ENCODE peak calls at places on chromosomes 1 and 21, in eight cellular contexts. C is esophagus muscularis mucosa, J is HCT116, R is GM12892, H is breast epithelium, A is endothelial cell of umbilical vein, W is GM23338, P is GM12891. D is an unnamed sample.

GRCh38 chr21:42744520-42745445 is 91.4 kb downstream of the PDE9A start:
- DNase-seq in W (no peak), C (no peak), P (no peak), A (no peak), J (no peak), H (no peak), R (no peak), D (no peak)

GRCh38 chr1:92583821-92584760 is 97.4 kb upstream of the GFI1 start:
- DNase-seq in A (peak), H (no peak), J (no peak), C (no peak), R (no peak), P (peak), W (no peak), D (peak)

GRCh38 chr1:119713039-119713537 is 1.4 kb downstream of the PHGDH start:
- DNase-seq in J (no peak), R (no peak), P (no peak), A (no peak), C (peak), H (no peak), W (no peak), D (peak)

GRCh38 chr21:29613021-29613420 is 314.3 kb downstream of the BACH1 start:
- DNase-seq in C (no peak), W (no peak), H (no peak), J (no peak), A (no peak), R (no peak), P (no peak), D (no peak)

GRCh38 chr1:20112279-20113000 is 6.9 kb downstream of the PLA2G2D start:
- DNase-seq in J (no peak), R (no peak), C (no peak), W (no peak), P (no peak), H (no peak), A (no peak), D (no peak)

GRCh38 chr1:90963651-90964050 is 58.2 kb downstream of the ZNF644 start:
- DNase-seq in J (no peak), A (peak), C (no peak), R (no peak), H (no peak), P (no peak), W (no peak), D (no peak)

GRCh38 chr1:96536576-96536975 is 185.0 kb upstream of the PTBP2 start:
- DNase-seq in W (no peak), A (no peak), R (no peak), H (no peak), C (no peak), J (no peak), P (no peak), D (no peak)

GRCh38 chr1:203046984-203047630 is 20.8 kb downstream of the PPFIA4 start:
- DNase-seq in H (no peak), R (no peak), J (no peak), A (peak), P (no peak), W (no peak), C (no peak), D (no peak)

GRCh38 chr21:28636988-28637691 is 355.5 kb downstream of the LTN1 start:
- DNase-seq in P (no peak), J (no peak), C (no peak), W (no peak), H (no peak), R (no peak), A (peak), D (no peak)

GRCh38 chr1:233988963-233989696 is 84.7 kb downstream of the SLC35F3 start:
- DNase-seq in R (no peak), P (no peak), C (peak), A (no peak), J (no peak), W (no peak), H (no peak), D (no peak)

GRCh38 chr1:53183277-53183990 is 13.2 kb upstream of the CPT2 start:
- DNase-seq in P (no peak), C (no peak), A (no peak), R (no peak), H (no peak), W (no peak), J (no peak), D (no peak)

GRCh38 chr1:29222686-29223085 is 8.0 kb downstream of the MECR start:
- DNase-seq in P (no peak), A (no peak), C (no peak), R (no peak), J (no peak), H (no peak), W (no peak), D (no peak)

GRCh38 chr1:111909010-111909409 is 80.5 kb downstream of the KCND3 start:
- DNase-seq in W (peak), J (no peak), C (no peak), H (no peak), R (no peak), A (no peak), P (no peak), D (no peak)

GRCh38 chr1:184755226-184756065 is 788 bp upstream of the EDEM3 start:
- DNase-seq in W (peak), A (no peak), P (no peak), J (no peak), R (no peak), C (no peak), H (no peak), D (peak)

GRCh38 chr1:198444792-198445191 is 95.7 kb downstream of the ATP6V1G3 start:
- DNase-seq in A (peak), R (no peak), H (no peak), J (no peak), C (no peak), W (no peak), P (no peak), D (no peak)

GRCh38 chr1:180633092-180634045 is 1.5 kb downstream of the XPR1 start:
- DNase-seq in R (no peak), A (peak), H (no peak), C (no peak), P (no peak), J (no peak), W (no peak), D (no peak)

GRCh38 chr1:111507411-111508201 is 4.2 kb upstream of the ADORA3 start:
- DNase-seq in J (no peak), A (peak), C (peak), R (peak), P (peak), H (peak), W (peak), D (peak)

DNA sequence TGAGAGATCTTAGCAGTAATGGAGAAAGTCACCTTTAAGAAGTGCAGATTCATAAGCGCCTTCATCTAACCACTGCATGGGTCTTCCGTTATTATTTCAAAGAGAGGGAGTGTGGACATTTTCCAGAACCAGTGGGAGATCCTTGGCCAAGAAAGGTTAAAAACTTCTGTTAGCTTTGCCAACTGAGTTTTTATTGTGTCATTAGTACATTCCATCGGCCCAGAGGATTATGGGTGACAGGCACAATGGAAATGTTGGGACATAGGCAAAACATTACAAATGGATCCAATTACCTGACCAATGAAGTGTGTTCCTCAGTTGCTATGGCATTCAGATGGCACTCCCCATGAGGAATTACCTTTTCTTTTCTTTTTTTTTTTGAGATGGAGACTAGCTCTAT is 115.5 kb downstream of the PPIAL4G start:
- DNase-seq in H (no peak), J (no peak), A (no peak), W (no peak), C (no peak), P (no peak), R (no peak), D (no peak)
- TF ChIP-seq POLR2AphosphoS5 in H (no peak), J (no peak), A (no peak), W (no peak), C (no peak), P (no peak), R (no peak), D (no peak)

GRCh38 chr1:150560011-150560438 is 10.8 kb downstream of the ADAMTSL4 start:
- DNase-seq in R (peak), C (no peak), H (peak), P (peak), A (peak), W (peak), J (peak), D (peak)

GRCh38 chr1:150558328-150558727 is 9.1 kb downstream of the ADAMTSL4 start:
- DNase-seq in A (no peak), J (no peak), P (no peak), H (peak), C (no peak), W (no peak), R (no peak), D (no peak)

GRCh38 chr1:150559627-150560010 is 10.4 kb downstream of the ADAMTSL4 start:
- DNase-seq in A (no peak), P (no peak), H (no peak), R (no peak), C (no peak), J (no peak), W (no peak), D (no peak)

GRCh38 chr1:150557813-150558212 is 8.6 kb downstream of the ADAMTSL4 start:
- DNase-seq in W (no peak), P (no peak), J (no peak), H (peak), A (no peak), R (no peak), C (no peak), D (no peak)

DNA sequence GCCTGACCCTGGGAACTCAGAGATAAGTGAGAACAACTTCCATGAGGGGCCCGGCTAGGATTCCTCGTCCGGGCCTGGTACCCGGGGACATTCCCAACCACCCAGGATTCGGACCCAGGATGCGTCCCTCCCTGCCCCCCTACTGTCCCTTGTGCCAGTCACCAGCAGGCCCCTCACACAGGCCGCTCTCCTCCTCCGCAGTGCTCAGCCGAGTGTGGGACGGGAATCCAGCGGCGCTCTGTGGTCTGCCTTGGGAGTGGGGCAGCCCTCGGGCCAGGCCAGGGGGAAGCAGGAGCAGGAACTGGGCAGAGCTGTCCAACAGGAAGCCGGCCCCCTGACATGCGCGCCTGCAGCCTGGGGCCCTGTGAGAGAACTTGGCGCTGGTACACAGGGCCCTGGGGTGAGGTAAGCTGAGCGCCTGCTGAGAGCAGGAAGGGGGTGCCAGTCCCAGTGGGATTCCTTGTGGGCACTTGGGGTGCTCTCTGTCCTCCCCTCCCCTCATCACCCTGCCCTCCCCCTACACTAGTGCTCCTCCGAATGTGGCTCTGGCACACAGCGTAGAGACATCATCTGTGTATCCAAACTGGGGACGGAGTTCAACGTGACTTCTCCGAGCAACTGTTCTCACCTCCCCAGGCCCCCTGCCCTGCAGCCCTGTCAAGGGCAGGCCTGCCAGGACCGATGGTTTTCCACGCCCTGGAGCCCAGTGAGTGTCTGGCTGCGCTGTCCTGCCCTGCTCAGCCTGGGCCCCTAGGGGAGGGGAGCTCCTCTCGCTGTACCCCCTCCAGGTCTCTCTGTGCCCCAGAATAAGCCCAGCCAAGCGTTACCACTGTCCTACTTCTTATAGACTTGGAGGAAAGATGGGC is 9.8 kb downstream of the ADAMTSL4 start:
- DNase-seq in C (no peak), P (no peak), H (peak), A (peak), W (peak), J (no peak), R (peak), D (no peak)
- TF ChIP-seq POLR2AphosphoS5 in C (peak), P (no peak), H (peak), A (peak), W (no peak), J (no peak), R (no peak), D (no peak)

GRCh38 chr1:230002164-230002803 is 64.8 kb upstream of the GALNT2 start:
- DNase-seq in C (no peak), P (no peak), J (no peak), A (no peak), H (no peak), R (no peak), W (no peak), D (peak)

GRCh38 chr1:230003409-230003808 is 63.6 kb upstream of the GALNT2 start:
- DNase-seq in J (no peak), W (no peak), C (no peak), P (no peak), H (no peak), R (no peak), A (no peak), D (no peak)

GRCh38 chr1:229993894-229994293 is 73.1 kb upstream of the GALNT2 start:
- DNase-seq in H (no peak), P (no peak), C (no peak), J (no peak), A (no peak), W (no peak), R (no peak), D (no peak)

GRCh38 chr1:230000439-230001184 is 66.4 kb upstream of the GALNT2 start:
- DNase-seq in P (no peak), A (no peak), C (no peak), J (no peak), R (no peak), W (no peak), H (no peak), D (no peak)

GRCh38 chr1:229998980-229999379 is 68.1 kb upstream of the GALNT2 start:
- DNase-seq in W (no peak), H (no peak), R (no peak), C (no peak), P (no peak), A (no peak), J (no peak), D (no peak)
- TF ChIP-seq POLR2AphosphoS5 in W (no peak), H (no peak), R (no peak), C (no peak), P (no peak), A (no peak), J (no peak), D (no peak)

DNA sequence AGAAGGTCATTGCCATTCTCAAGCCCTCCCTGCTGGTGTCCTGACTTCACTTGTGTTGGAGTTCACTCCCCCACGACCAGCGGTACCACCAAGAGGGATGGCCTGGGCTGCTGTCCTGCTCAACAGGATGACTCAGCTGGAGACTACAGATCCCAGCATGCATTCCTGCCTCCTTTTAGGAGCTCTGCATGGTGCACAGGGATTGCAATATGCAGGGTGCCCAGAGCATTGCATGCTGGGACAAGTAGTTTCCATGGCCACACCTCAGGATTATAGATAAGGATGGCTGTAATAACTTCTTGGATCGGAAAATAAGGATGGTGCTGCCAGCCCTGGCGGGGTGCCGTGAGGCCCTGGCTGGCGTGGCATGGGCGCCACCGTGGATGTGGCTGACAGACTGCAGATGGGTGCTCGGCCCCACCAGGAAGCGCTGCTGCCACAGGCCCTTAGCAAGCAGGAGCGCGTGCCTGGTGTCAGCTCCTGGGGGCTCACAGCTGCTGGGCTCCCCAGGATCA is 150.0 kb downstream of the CASZ1 start:
- DNase-seq in C (no peak), J (peak), W (peak), R (no peak), P (no peak), A (peak), H (no peak), D (peak)
- TF ChIP-seq POLR2AphosphoS5 in C (no peak), J (no peak), W (no peak), R (no peak), P (no peak), A (no peak), H (no peak), D (no peak)

GRCh38 chr1:63590161-63590560 is 3.0 kb upstream of the PGM1 start:
- DNase-seq in R (no peak), A (peak), C (no peak), H (no peak), P (no peak), J (no peak), W (no peak), D (no peak)
- TF ChIP-seq POLR2AphosphoS5 in R (no peak), A (no peak), C (no peak), H (no peak), P (no peak), J (no peak), W (no peak), D (no peak)

GRCh38 chr1:154460695-154461249 is 41.2 kb upstream of the TDRD10 start:
- DNase-seq in J (no peak), A (no peak), P (no peak), R (no peak), H (no peak), C (no peak), W (no peak), D (no peak)

GRCh38 chr1:154466879-154467767 is 34.9 kb upstream of the TDRD10 start:
- DNase-seq in R (no peak), A (no peak), H (no peak), P (no peak), C (no peak), J (no peak), W (peak), D (no peak)

GRCh38 chr1:154466136-154466665 is 35.8 kb upstream of the TDRD10 start:
- DNase-seq in A (no peak), J (no peak), C (no peak), P (no peak), R (no peak), H (no peak), W (no peak), D (no peak)

GRCh38 chr1:154465621-154466020 is 36.4 kb upstream of the TDRD10 start:
- DNase-seq in W (no peak), R (no peak), P (no peak), H (no peak), C (no peak), J (no peak), A (no peak), D (no peak)

DNA sequence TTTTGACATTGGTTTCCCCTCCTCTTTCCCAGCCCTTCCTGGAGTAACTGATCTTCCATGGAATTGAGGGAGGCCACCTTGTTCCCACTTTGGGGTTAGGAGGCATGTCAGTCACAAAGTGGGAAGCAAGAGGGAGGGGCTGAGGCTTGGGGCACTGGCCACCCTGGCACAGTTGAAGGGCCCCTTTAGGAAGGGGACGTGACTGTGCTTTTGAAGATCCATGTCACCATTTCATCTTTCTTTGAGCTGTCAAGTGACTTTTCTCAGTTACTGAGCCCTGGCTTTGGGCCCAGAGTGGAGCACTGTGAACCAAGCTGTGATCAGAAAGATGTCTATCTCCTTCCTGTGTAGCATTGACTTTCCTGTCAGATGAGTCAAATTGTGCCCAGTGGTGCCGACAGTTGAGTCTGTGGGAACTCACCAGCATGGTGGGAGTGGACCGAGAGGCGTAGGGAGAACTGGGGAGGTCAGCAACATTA is 38.5 kb upstream of the TDRD10 start:
- DNase-seq in C (no peak), R (no peak), P (no peak), J (no peak), A (peak), H (no peak), W (no peak), D (no peak)
- TF ChIP-seq POLR2AphosphoS5 in C (peak), R (no peak), P (no peak), J (no peak), A (no peak), H (no peak), W (no peak), D (no peak)

GRCh38 chr1:230067871-230068814 is 1.1 kb downstream of the GALNT2 start:
- DNase-seq in P (peak), A (peak), R (peak), J (no peak), C (no peak), H (peak), W (peak), D (peak)
- TF ChIP-seq POLR2AphosphoS5 in P (no peak), A (no peak), R (no peak), J (no peak), C (peak), H (peak), W (no peak), D (no peak)

DNA sequence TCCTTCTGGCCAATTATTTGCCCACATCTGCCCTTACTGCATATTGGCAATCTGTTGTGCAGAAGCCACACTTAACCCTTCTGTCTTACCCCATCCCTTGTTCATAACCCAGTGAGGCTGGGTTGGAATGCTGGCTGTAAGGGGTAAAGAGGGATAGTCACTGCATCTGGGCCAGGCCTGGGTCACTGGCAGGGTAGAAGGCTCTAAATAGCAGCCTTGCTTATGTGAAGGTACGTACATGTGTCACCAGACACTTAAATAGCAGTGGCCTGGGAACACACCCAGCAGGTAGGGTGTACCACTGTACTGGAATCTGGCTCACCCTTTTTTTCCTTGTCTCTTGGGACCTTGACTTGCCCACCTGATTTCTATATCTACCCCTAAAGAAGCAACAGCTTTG is 9.9 kb upstream of the TARS2 start:
- DNase-seq in H (no peak), C (no peak), R (no peak), P (no peak), J (no peak), W (no peak), A (no peak), D (no peak)
- TF ChIP-seq POLR2AphosphoS5 in H (no peak), C (no peak), R (no peak), P (peak), J (peak), W (no peak), A (no peak), D (no peak)

GRCh38 chr1:75838099-75838498 is 41.4 kb downstream of the MSH4 start:
- DNase-seq in J (no peak), W (no peak), P (no peak), H (no peak), A (no peak), C (no peak), R (no peak), D (no peak)
- TF ChIP-seq POLR2AphosphoS5 in J (no peak), W (no peak), P (no peak), H (no peak), A (no peak), C (no peak), R (no peak), D (no peak)

GRCh38 chr1:117928881-117929339 is 511 bp downstream of the GDAP2 start:
- DNase-seq in P (no peak), C (peak), J (peak), H (peak), R (peak), W (peak), A (peak), D (peak)
- TF ChIP-seq POLR2AphosphoS5 in P (no peak), C (no peak), J (no peak), H (no peak), R (no peak), W (no peak), A (no peak), D (no peak)